ENCODE peak calls at places on chromosomes 12 and 14, in ten cellular contexts. U, I, A, F, B, E, Q, Z, P and H are unnamed samples.

GRCh38 chr12:54018608-54018984 is 9.6 kb upstream of the HOXC6 start:
- DNase-seq in U (no peak), F (no peak), E (no peak), Q (no peak), Z (no peak), P (no peak), B (no peak), A (no peak), I (no peak), H (no peak)

GRCh38 chr14:77026166-77026929 is 2.2 kb downstream of the IRF2BPL start:
- DNase-seq in Z (no peak), E (no peak), F (peak; percentile 49), U (peak; percentile 37), I (peak; percentile 52), A (peak; percentile 42), Q (no peak), B (no peak), P (peak; percentile 30), H (no peak)

GRCh38 chr14:69558774-69559173 is 15.9 kb downstream of the CCDC177 start:
- DNase-seq in F (no peak), U (no peak), A (no peak), Q (no peak), E (no peak), B (no peak), Z (no peak), P (no peak), I (no peak), H (no peak)

GRCh38 chr12:30201301-30202160 is 417.8 kb upstream of the TMTC1 start:
- DNase-seq in I (peak; percentile 26), A (no peak), F (peak; percentile 13), E (no peak), P (no peak), U (no peak), B (no peak), Q (no peak), Z (no peak), H (no peak)

GRCh38 chr12:130155416-130156073 is 6.7 kb upstream of the FZD10 start:
- DNase-seq in Q (no peak), U (peak; percentile 32), A (no peak), E (no peak), F (no peak), P (no peak), Z (no peak), B (no peak), I (no peak), H (no peak)

GRCh38 chr12:49342914-49343731 is 3.6 kb upstream of the DNAJC22 start:
- DNase-seq in P (no peak), U (no peak), A (no peak), Z (no peak), Q (no peak), B (no peak), I (peak; percentile 24), F (no peak), E (no peak), H (no peak)

GRCh38 chr12:41521872-41522379 is 333.8 kb downstream of the PDZRN4 start:
- DNase-seq in A (no peak), P (no peak), I (no peak), F (no peak), Q (no peak), E (no peak), B (peak; percentile 27), Z (no peak), U (peak; percentile 75), H (peak; percentile 88)

GRCh38 chr12:60123443-60124000 is 527.7 kb downstream of the SLC16A7 start:
- DNase-seq in Q (no peak), U (peak; percentile 46), Z (no peak), B (no peak), A (no peak), E (no peak), P (no peak), F (no peak), I (no peak), H (no peak)

GRCh38 chr14:103856105-103856504 is 8.7 kb upstream of the PPP1R13B start:
- DNase-seq in A (no peak), P (no peak), B (no peak), Z (no peak), U (no peak), Q (no peak), E (no peak), I (no peak), F (no peak), H (no peak)
- H3K4me3 ChIP-seq in A (no peak overlapping the region), P (no peak overlapping the region), B (no peak overlapping the region), Z (no peak overlapping the region), U (no peak overlapping the region), Q (no peak overlapping the region), E (no peak overlapping the region), I (no peak overlapping the region), F (no peak overlapping the region), H (no peak overlapping the region)

GRCh38 chr12:121253638-121254335 is 42.7 kb downstream of the CAMKK2 start:
- DNase-seq in F (no peak), U (no peak), P (no peak), B (no peak), Z (no peak), E (no peak), I (no peak), A (no peak), Q (no peak), H (no peak)

GRCh38 chr12:121259074-121259473 is 37.4 kb downstream of the CAMKK2 start:
- DNase-seq in U (no peak), Z (no peak), E (no peak), P (no peak), Q (no peak), I (no peak), A (no peak), B (no peak), F (no peak), H (no peak)

GRCh38 chr12:121251838-121252237 is 41.9 kb downstream of the P2RX4 start:
- DNase-seq in E (no peak), P (no peak), A (no peak), I (no peak), U (no peak), F (no peak), B (no peak), Q (no peak), Z (no peak), H (no peak)

GRCh38 chr12:121252712-121253345 is 42.9 kb downstream of the P2RX4 start:
- DNase-seq in Q (no peak), B (no peak), E (no peak), Z (no peak), F (no peak), U (peak; percentile 21), I (no peak), P (no peak), A (no peak), H (no peak)

DNA sequence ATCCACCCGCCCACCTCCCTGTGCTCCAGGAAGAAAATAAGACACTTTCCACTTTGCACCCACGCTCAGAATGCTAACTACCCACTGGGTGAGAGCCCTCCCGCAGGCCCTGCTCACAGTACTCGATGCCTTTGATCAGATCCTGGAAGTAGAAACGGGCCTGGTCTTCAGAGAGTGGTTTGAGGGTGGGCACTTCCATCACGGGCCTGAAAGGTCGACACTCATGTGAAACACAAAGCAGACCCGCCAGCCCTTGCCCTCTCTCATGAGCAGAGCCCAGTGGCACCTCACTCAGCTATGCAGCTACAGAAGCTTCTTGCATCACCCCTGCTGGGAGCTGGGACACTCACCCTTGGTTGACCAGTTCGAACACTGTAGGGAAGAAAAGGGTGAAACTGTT is 41.1 kb downstream of the CAMKK2 start:
- DNase-seq in Q (no peak), P (no peak), F (no peak), B (no peak), A (no peak), U (no peak), I (no peak), E (no peak), Z (no peak), H (no peak)
- H3K36me3 ChIP-seq in Q (peaks cover 16% of the 10 kb centered on the region), P (peaks cover 83% of the 10 kb centered on the region), F (peaks cover 91% of the 10 kb centered on the region), B (peaks cover 4% of the 10 kb centered on the region), A (peaks cover 62% of the 10 kb centered on the region), U (peaks cover 46% of the 10 kb centered on the region), I (peaks cover 98% of the 10 kb centered on the region), E (peaks cover 42% of the 10 kb centered on the region), Z (peaks cover 30% of the 10 kb centered on the region), H (peaks cover 67% of the 10 kb centered on the region)

DNA sequence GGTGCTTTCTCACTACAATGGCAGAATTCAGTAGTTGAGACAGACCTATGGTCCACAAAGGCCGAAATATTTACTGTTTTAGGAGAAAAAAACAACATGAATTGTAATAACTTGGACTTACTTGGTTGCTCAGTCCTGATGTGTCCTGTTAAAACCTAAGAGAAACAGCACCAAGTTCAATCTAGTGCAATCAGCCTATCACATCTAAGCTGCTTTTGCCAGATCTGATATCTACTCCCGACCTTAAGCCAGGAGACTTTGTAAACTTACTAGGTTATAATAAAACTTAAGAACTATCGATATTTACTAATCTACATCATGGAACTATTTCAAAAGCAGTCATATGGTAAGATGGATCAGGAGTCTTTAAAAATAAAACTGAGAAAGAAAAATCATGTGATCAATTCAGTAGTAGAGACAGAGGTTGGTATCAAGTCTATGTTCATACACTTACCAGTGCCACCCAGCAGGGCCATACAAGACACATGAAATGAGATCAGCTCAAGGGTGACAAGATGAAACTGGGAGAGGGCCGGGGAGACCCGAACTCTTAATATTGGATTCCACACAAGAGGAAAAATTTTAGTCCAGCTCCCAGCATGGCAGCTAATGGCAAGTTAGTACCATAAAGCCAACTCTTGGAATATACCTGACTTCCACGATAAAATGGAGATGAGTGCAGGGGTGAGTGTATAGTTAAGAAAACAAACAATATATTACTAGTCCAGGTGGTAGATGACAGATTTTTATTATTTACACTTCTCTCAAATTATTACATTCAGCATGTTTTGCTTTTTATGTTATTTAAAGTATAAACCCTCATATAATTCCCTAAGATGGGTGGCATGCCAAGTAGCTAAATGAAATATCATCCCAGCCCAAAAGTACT is 27.5 kb downstream of the NUDT4 start:
- DNase-seq in Z (no peak), F (no peak), Q (no peak), A (no peak), U (no peak), P (no peak), E (no peak), B (no peak), I (no peak), H (no peak)
- H3K27ac ChIP-seq in Z (no peak overlapping the region), F (peak overlapping the region; percentile 32), Q (no peak overlapping the region), A (no peak overlapping the region), U (no peak overlapping the region), P (no peak overlapping the region), E (no peak overlapping the region), B (no peak overlapping the region), I (peak overlapping the region; percentile 38), H (peak overlapping the region; percentile 76)

GRCh38 chr12:50925920-50926319 is 26.4 kb upstream of the HIGD1C start:
- DNase-seq in I (no peak), P (no peak), B (no peak), U (no peak), A (no peak), F (no peak), E (no peak), Z (no peak), Q (no peak), H (no peak)
- H3K4me3 ChIP-seq in I (peak overlapping the region; percentile 79), P (no peak overlapping the region), B (no peak overlapping the region), U (no peak overlapping the region), A (peak overlapping the region; percentile 63), F (peak overlapping the region; percentile 88), E (peak overlapping the region; percentile 62), Z (no peak overlapping the region), Q (no peak overlapping the region), H (peak overlapping the region; percentile 77)

GRCh38 chr12:120460157-120460556 is 9.4 kb downstream of the SRSF9 start:
- DNase-seq in Q (no peak), B (no peak), Z (no peak), I (no peak), U (no peak), P (no peak), E (no peak), F (no peak), A (no peak), H (no peak)
- H3K36me3 ChIP-seq in Q (peaks cover 61% of the 10 kb centered on the region), B (peaks cover 50% of the 10 kb centered on the region), Z (peaks cover 53% of the 10 kb centered on the region), I (peaks cover 100% of the 10 kb centered on the region), U (peaks cover 73% of the 10 kb centered on the region), P (peaks cover 96% of the 10 kb centered on the region), E (peaks cover 65% of the 10 kb centered on the region), F (peaks cover 99% of the 10 kb centered on the region), A (peaks cover 96% of the 10 kb centered on the region), H (peaks cover 95% of the 10 kb centered on the region)

GRCh38 chr12:94855853-94856252 is 147.6 kb downstream of the NDUFA12 start:
- DNase-seq in F (no peak), B (no peak), Q (no peak), I (no peak), Z (no peak), P (no peak), A (no peak), U (no peak), E (no peak), H (no peak)
- H3K27ac ChIP-seq in F (no peak overlapping the region), B (no peak overlapping the region), Q (no peak overlapping the region), I (no peak overlapping the region), Z (no peak overlapping the region), P (no peak overlapping the region), A (no peak overlapping the region), U (no peak overlapping the region), E (no peak overlapping the region), H (no peak overlapping the region)